ENCODE peak calls at places on chromosomes 13 and 19, in four cellular contexts. One of them, this sample, is unnamed.

GRCh38 chr19:56538254-56538760 is 441 bp upstream of the ZFP28 start:
- DNase-seq in H9: peak
- DNase-seq in posterior vena cava: peak
- DNase-seq in neural crest cell: peak
- DNase-seq in this sample: peak

GRCh38 chr13:26585136-26585535 is 27.7 kb downstream of the WASF3 start:
- DNase-seq in H9: no peak
- DNase-seq in posterior vena cava: no peak
- DNase-seq in neural crest cell: no peak
- DNase-seq in this sample: no peak

GRCh38 chr19:50500060-50500752 is 10.8 kb downstream of the JOSD2 start:
- DNase-seq in H9: peak
- DNase-seq in posterior vena cava: peak
- DNase-seq in neural crest cell: no peak
- DNase-seq in this sample: peak

GRCh38 chr13:48401480-48401879 is 11.4 kb downstream of the LPAR6 start:
- DNase-seq in H9: no peak
- DNase-seq in posterior vena cava: no peak
- DNase-seq in neural crest cell: no peak
- DNase-seq in this sample: no peak

GRCh38 chr13:94090773-94091172 is 388.7 kb downstream of the DCT start:
- DNase-seq in H9: no peak
- DNase-seq in posterior vena cava: no peak
- DNase-seq in neural crest cell: no peak
- DNase-seq in this sample: no peak

GRCh38 chr19:5293607-5294089 is 47.0 kb downstream of the PTPRS start:
- DNase-seq in H9: peak
- DNase-seq in posterior vena cava: no peak
- DNase-seq in neural crest cell: peak
- DNase-seq in this sample: peak

GRCh38 chr19:2014081-2014693 is 1.3 kb downstream of the BTBD2 start:
- DNase-seq in H9: no peak
- DNase-seq in posterior vena cava: no peak
- DNase-seq in neural crest cell: no peak
- DNase-seq in this sample: no peak

GRCh38 chr13:46668302-46668720 is 115.3 kb downstream of the LRCH1 start:
- DNase-seq in H9: no peak
- DNase-seq in posterior vena cava: no peak
- DNase-seq in neural crest cell: no peak
- DNase-seq in this sample: no peak

GRCh38 chr19:41575998-41576397 is at the start of gene CEACAM21:
- DNase-seq in H9: no peak
- DNase-seq in posterior vena cava: no peak
- DNase-seq in neural crest cell: no peak
- DNase-seq in this sample: no peak

GRCh38 chr19:54063350-54064078 is at the start of gene VSTM1:
- DNase-seq in H9: no peak
- DNase-seq in posterior vena cava: no peak
- DNase-seq in neural crest cell: no peak
- DNase-seq in this sample: no peak

GRCh38 chr19:39342647-39343305 is 555 bp downstream of the SAMD4B start:
- DNase-seq in H9: no peak
- DNase-seq in posterior vena cava: no peak
- DNase-seq in neural crest cell: no peak
- DNase-seq in this sample: no peak

GRCh38 chr13:98447881-98448641 is 128.8 kb downstream of the STK24 start:
- DNase-seq in H9: peak
- DNase-seq in posterior vena cava: no peak
- DNase-seq in neural crest cell: peak
- DNase-seq in this sample: peak

GRCh38 chr13:39051157-39051556 is 12.9 kb downstream of the NHLRC3 start:
- DNase-seq in H9: no peak
- DNase-seq in posterior vena cava: no peak
- DNase-seq in neural crest cell: no peak
- DNase-seq in this sample: no peak

GRCh38 chr13:38868399-38868798 is 122.2 kb downstream of the STOML3 start:
- DNase-seq in H9: no peak
- DNase-seq in posterior vena cava: no peak
- DNase-seq in neural crest cell: no peak
- DNase-seq in this sample: no peak

GRCh38 chr19:30079200-30079599 is 137.2 kb downstream of the URI1 start:
- DNase-seq in H9: no peak
- DNase-seq in posterior vena cava: no peak
- DNase-seq in neural crest cell: no peak
- DNase-seq in this sample: no peak

GRCh38 chr19:50203281-50204080 is at the start of gene MYH14:
- DNase-seq in H9: peak
- DNase-seq in posterior vena cava: no peak
- DNase-seq in neural crest cell: peak
- DNase-seq in this sample: no peak

GRCh38 chr13:71303144-71303543 is 563.9 kb downstream of the DACH1 start:
- DNase-seq in H9: no peak
- DNase-seq in posterior vena cava: no peak
- DNase-seq in neural crest cell: no peak
- DNase-seq in this sample: no peak

GRCh38 chr19:38055040-38055439 is 148.0 kb downstream of the SIPA1L3 start:
- DNase-seq in H9: no peak
- DNase-seq in posterior vena cava: no peak
- DNase-seq in neural crest cell: no peak
- DNase-seq in this sample: peak

GRCh38 chr19:49946415-49946814 is 14.6 kb downstream of the SIGLEC11 start:
- DNase-seq in H9: no peak
- DNase-seq in posterior vena cava: peak
- DNase-seq in neural crest cell: no peak
- DNase-seq in this sample: no peak

GRCh38 chr19:41994521-41994971 is 516 bp upstream of the ATP1A3 start:
- DNase-seq in H9: no peak
- DNase-seq in posterior vena cava: no peak
- DNase-seq in neural crest cell: no peak
- DNase-seq in this sample: peak

GRCh38 chr13:40235160-40235796 is 431.2 kb downstream of the FOXO1 start:
- DNase-seq in H9: no peak
- DNase-seq in posterior vena cava: no peak
- DNase-seq in neural crest cell: no peak
- DNase-seq in this sample: no peak

GRCh38 chr19:39166571-39167391 is 30.0 kb upstream of the NCCRP1 start:
- DNase-seq in H9: no peak
- DNase-seq in posterior vena cava: no peak
- DNase-seq in neural crest cell: no peak
- DNase-seq in this sample: peak

GRCh38 chr13:113464476-113464875 is 11.2 kb upstream of the ADPRHL1 start:
- DNase-seq in H9: no peak
- DNase-seq in posterior vena cava: peak
- DNase-seq in neural crest cell: no peak
- DNase-seq in this sample: peak

GRCh38 chr13:38430761-38431160 is 81.1 kb downstream of the UFM1 start:
- DNase-seq in H9: no peak
- DNase-seq in posterior vena cava: no peak
- DNase-seq in neural crest cell: no peak
- DNase-seq in this sample: no peak

GRCh38 chr19:14116918-14117578 is 514 bp downstream of the PRKACA start:
- DNase-seq in H9: no peak
- DNase-seq in posterior vena cava: peak
- DNase-seq in neural crest cell: no peak
- DNase-seq in this sample: peak

GRCh38 chr13:87676254-87677042 is 5.3 kb downstream of the SLITRK5 start:
- DNase-seq in H9: peak
- DNase-seq in posterior vena cava: no peak
- DNase-seq in neural crest cell: no peak
- DNase-seq in this sample: no peak

GRCh38 chr19:48419158-48419920 is 25.9 kb downstream of the GRIN2D start:
- DNase-seq in H9: peak
- DNase-seq in posterior vena cava: no peak
- DNase-seq in neural crest cell: peak
- DNase-seq in this sample: peak

GRCh38 chr13:102913924-102914628 is 68.2 kb downstream of the ERCC5 start:
- DNase-seq in H9: no peak
- DNase-seq in posterior vena cava: no peak
- DNase-seq in neural crest cell: no peak
- DNase-seq in this sample: no peak

GRCh38 chr13:101576452-101576851 is 124.0 kb downstream of the ITGBL1 start:
- DNase-seq in H9: no peak
- DNase-seq in posterior vena cava: no peak
- DNase-seq in neural crest cell: no peak
- DNase-seq in this sample: no peak

GRCh38 chr13:38008636-38009035 is 139.1 kb upstream of the TRPC4 start:
- DNase-seq in H9: no peak
- DNase-seq in posterior vena cava: no peak
- DNase-seq in neural crest cell: no peak
- DNase-seq in this sample: no peak

GRCh38 chr19:10736189-10736588 is 18.3 kb downstream of the DNM2 start:
- DNase-seq in H9: no peak
- DNase-seq in posterior vena cava: no peak
- DNase-seq in neural crest cell: no peak
- DNase-seq in this sample: no peak

GRCh38 chr19:5828661-5829566 is 10.6 kb downstream of the FUT6 start:
- DNase-seq in H9: peak
- DNase-seq in posterior vena cava: no peak
- DNase-seq in neural crest cell: no peak
- DNase-seq in this sample: no peak

GRCh38 chr13:72853000-72853399 is 71.1 kb downstream of the PIBF1 start:
- DNase-seq in H9: no peak
- DNase-seq in posterior vena cava: no peak
- DNase-seq in neural crest cell: no peak
- DNase-seq in this sample: no peak

GRCh38 chr13:55577082-55577846 is 1563.5 kb upstream of the PRR20A start:
- DNase-seq in H9: peak
- DNase-seq in posterior vena cava: no peak
- DNase-seq in neural crest cell: no peak
- DNase-seq in this sample: no peak

GRCh38 chr19:3683866-3684816 is 16.1 kb downstream of the PIP5K1C start:
- DNase-seq in H9: no peak
- DNase-seq in posterior vena cava: peak
- DNase-seq in neural crest cell: no peak
- DNase-seq in this sample: no peak

This sample was measured in WERI-Rb-1.